ENCODE peak calls at places on chromosomes 11 and 22, in five cellular contexts. E is osteoblast, Q is A549, U is upper lobe of left lung, I is AG10803. B is an unnamed sample.

GRCh38 chr11:98365185-98365584 is 655.6 kb upstream of the CNTN5 start:
- DNase-seq in E (no peak), Q (no peak), U (no peak), I (no peak), B (no peak)

GRCh38 chr22:38843716-38844660 is at the start of gene NPTXR:
- DNase-seq in E (peak), Q (peak), U (no peak), I (peak), B (no peak)

GRCh38 chr22:23777776-23778575 is 5.3 kb downstream of the MMP11 start:
- DNase-seq in E (peak), Q (no peak), U (no peak), I (no peak), B (no peak)

GRCh38 chr22:22682807-22683667 is 38.6 kb downstream of the GGTLC2 start:
- DNase-seq in E (no peak), Q (peak), U (no peak), I (no peak), B (no peak)

GRCh38 chr11:34495724-34496377 is 17.7 kb downstream of the ELF5 start:
- DNase-seq in E (no peak), Q (no peak), U (peak), I (no peak), B (no peak)

GRCh38 chr11:13775471-13775870 is 107.0 kb downstream of the FAR1 start:
- DNase-seq in E (no peak), Q (no peak), U (no peak), I (no peak), B (no peak)

GRCh38 chr11:131696584-131697120 is 326.2 kb downstream of the NTM start:
- DNase-seq in E (peak), Q (no peak), U (no peak), I (no peak), B (no peak)

GRCh38 chr11:45030778-45031177 is 80.1 kb upstream of the TP53I11 start:
- DNase-seq in E (no peak), Q (no peak), U (no peak), I (no peak), B (no peak)

GRCh38 chr11:117923275-117923674 is 5.9 kb downstream of the TMPRSS13 start:
- DNase-seq in E (peak), Q (no peak), U (no peak), I (no peak), B (no peak)

GRCh38 chr22:40215266-40215665 is 37.5 kb downstream of the TNRC6B start:
- DNase-seq in E (no peak), Q (no peak), U (peak), I (peak), B (no peak)

GRCh38 chr22:19810381-19811141 is 44.1 kb downstream of the GNB1L start:
- DNase-seq in E (peak), Q (no peak), U (peak), I (peak), B (no peak)

GRCh38 chr22:42188808-42189447 is 58.3 kb upstream of the CYP2D6 start:
- DNase-seq in E (no peak), Q (peak), U (no peak), I (no peak), B (no peak)

GRCh38 chr22:29343313-29343805 is 27.9 kb upstream of the RASL10A start:
- DNase-seq in E (peak), Q (no peak), U (peak), I (peak), B (no peak)

GRCh38 chr22:26784772-26785171 is 127.4 kb downstream of the MIAT start:
- DNase-seq in E (no peak), Q (no peak), U (no peak), I (no peak), B (no peak)

GRCh38 chr11:81036168-81036870 is 1595.5 kb upstream of the TENM4 start:
- DNase-seq in E (no peak), Q (no peak), U (no peak), I (no peak), B (no peak)

GRCh38 chr22:25368271-25368670 is 148.8 kb downstream of the CRYBB2 start:
- DNase-seq in E (peak), Q (no peak), U (no peak), I (peak), B (no peak)

GRCh38 chr11:45658292-45658991 is 7.0 kb downstream of the CHST1 start:
- DNase-seq in E (peak), Q (no peak), U (peak), I (peak), B (no peak)

GRCh38 chr11:62443390-62444201 is 24.8 kb downstream of the SCGB1A1 start:
- DNase-seq in E (peak), Q (no peak), U (peak), I (peak), B (no peak)

GRCh38 chr11:61082161-61082870 is 20.0 kb upstream of the CD5 start:
- DNase-seq in E (no peak), Q (no peak), U (peak), I (no peak), B (no peak)

GRCh38 chr22:35349704-35350538 is 31.0 kb upstream of the HMOX1 start:
- DNase-seq in E (peak), Q (no peak), U (no peak), I (peak), B (no peak)

GRCh38 chr22:31084811-31085492 is 3.8 kb downstream of the SMTN start:
- DNase-seq in E (peak), Q (no peak), U (peak), I (peak), B (peak)

GRCh38 chr11:3101921-3102640 is 44.9 kb upstream of the CARS1 start:
- DNase-seq in E (peak), Q (no peak), U (no peak), I (no peak), B (no peak)

GRCh38 chr22:40044870-40045834 is 50.4 kb downstream of the FAM83F start:
- DNase-seq in E (peak), Q (peak), U (peak), I (no peak), B (peak)

GRCh38 chr11:125357551-125357950 is 138.5 kb downstream of the FEZ1 start:
- DNase-seq in E (no peak), Q (no peak), U (no peak), I (no peak), B (no peak)

GRCh38 chr11:118148240-118148639 is 4.4 kb downstream of the SCN4B start:
- DNase-seq in E (peak), Q (no peak), U (no peak), I (no peak), B (no peak)

GRCh38 chr11:28268925-28269324 is 160.7 kb downstream of the METTL15 start:
- DNase-seq in E (no peak), Q (no peak), U (no peak), I (no peak), B (no peak)
- TF ChIP-seq CTCF in E (no peak), Q (no peak), U (no peak), I (no peak), B (no peak)

DNA sequence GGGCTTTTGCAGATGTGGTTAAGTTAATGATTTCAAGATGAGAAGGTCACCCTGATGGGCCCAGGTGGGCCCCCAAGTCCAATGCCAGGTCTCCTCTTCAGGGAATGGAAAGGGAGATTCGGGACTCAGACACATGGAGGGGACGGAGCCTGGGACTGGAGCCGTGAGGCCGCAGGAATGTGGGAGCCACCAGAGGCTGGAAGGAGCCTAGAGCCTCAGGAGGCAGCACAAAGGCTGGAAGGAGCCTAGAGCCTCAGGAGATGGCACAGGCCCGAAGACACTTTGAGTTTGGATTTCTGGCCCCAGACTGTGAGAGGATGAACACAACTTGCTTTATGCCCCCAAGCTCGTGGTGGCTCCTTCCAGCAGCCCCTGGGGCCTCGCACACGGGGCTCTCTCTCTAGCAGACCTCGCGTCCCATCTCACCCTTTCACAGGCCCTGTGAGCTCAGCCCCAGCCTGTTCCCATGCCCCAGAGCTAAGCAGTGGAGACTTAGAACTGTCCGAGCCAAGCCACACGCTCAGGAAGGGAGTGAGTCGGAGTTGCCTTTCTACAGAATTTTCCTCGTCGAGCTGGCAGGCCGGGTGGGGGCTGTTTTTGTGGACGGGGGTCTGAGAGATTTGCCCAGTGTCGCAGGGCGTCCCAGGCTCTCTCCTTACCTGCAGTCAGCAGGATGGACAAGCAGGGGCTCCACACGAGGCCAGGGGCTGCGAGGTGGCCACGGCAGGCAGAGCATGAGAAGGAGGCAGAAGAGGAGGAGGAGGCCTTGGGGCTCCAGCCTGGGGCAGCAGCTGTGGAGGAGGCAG is 937.6 kb downstream of the BRD1 start:
- DNase-seq in E (peak), Q (no peak), U (peak), I (no peak), B (no peak)
- H3K4me3 ChIP-seq in E (no peak), Q (no peak), U (no peak), I (no peak), B (no peak)

GRCh38 chr11:43557553-43558031 is 122.9 kb upstream of the HSD17B12 start:
- DNase-seq in E (no peak), Q (no peak), U (no peak), I (no peak), B (no peak)
- TF ChIP-seq CTCF in E (peak), Q (no peak), U (no peak), I (peak), B (peak)

GRCh38 chr11:86214710-86215109 is 29.8 kb upstream of the EED start:
- DNase-seq in E (no peak), Q (no peak), U (no peak), I (no peak), B (peak)
- H3K4me3 ChIP-seq in E (no peak), Q (no peak), U (no peak), I (no peak), B (no peak)

GRCh38 chr11:111878385-111878765 is 590 bp downstream of the FDXACB1 start:
- DNase-seq in E (no peak), Q (peak), U (no peak), I (no peak), B (no peak)
- TF ChIP-seq CTCF in E (no peak), Q (no peak), U (no peak), I (no peak), B (no peak)